ENCODE peak calls at places on chromosomes 3 and 15, in six cellular contexts. R is tibial artery, G is fibroblast of lung, N is IMR-90, L is H9, Z is tibial nerve. B is an unnamed sample.

GRCh38 chr3:48899298-48899697 is 616 bp upstream of the SLC25A20 start:
- DNase-seq in R (no peak), G (no peak), N (no peak), L (no peak), Z (no peak), B (no peak)

GRCh38 chr3:101085752-101086151 is 92.5 kb upstream of the ABI3BP start:
- DNase-seq in R (no peak), G (no peak), N (no peak), L (no peak), Z (no peak), B (no peak)

GRCh38 chr3:43001094-43001553 is 22.0 kb downstream of the GASK1A start:
- DNase-seq in R (peak; percentile 98), G (peak; percentile 88), N (peak; percentile 85), L (no peak), Z (peak; percentile 88), B (no peak)

GRCh38 chr15:82849556-82850241 is 40.3 kb downstream of the WHAMM start:
- DNase-seq in R (no peak), G (peak; percentile 81), N (peak; percentile 74), L (peak; percentile 95), Z (no peak), B (peak; percentile 96)

GRCh38 chr3:184808021-184808420 is 3.9 kb upstream of the VPS8 start:
- DNase-seq in R (no peak), G (no peak), N (no peak), L (peak; percentile 81), Z (no peak), B (peak; percentile 91)

GRCh38 chr15:90618330-90619136 is 88.8 kb downstream of the CRTC3 start:
- DNase-seq in R (no peak), G (no peak), N (peak; percentile 17), L (no peak), Z (no peak), B (no peak)

GRCh38 chr3:50227390-50228183 is 8.4 kb upstream of the GNAI2 start:
- DNase-seq in R (peak; percentile 95), G (peak; percentile 84), N (peak; percentile 80), L (peak; percentile 93), Z (peak; percentile 78), B (peak; percentile 97)

GRCh38 chr3:49805884-49806701 is 3.0 kb downstream of the INKA1 start:
- DNase-seq in R (no peak), G (no peak), N (no peak), L (peak; percentile 68), Z (no peak), B (peak; percentile 66)

GRCh38 chr3:101170047-101170771 is 150.2 kb downstream of the IMPG2 start:
- DNase-seq in R (no peak), G (no peak), N (peak; percentile 41), L (no peak), Z (no peak), B (no peak)

GRCh38 chr3:40179016-40179415 is 130.5 kb upstream of the EIF1B start:
- DNase-seq in R (no peak), G (peak; percentile 42), N (peak; percentile 62), L (peak; percentile 81), Z (peak; percentile 60), B (peak; percentile 94)
- TF ChIP-seq CTCF in R (peak; percentile 69), G (peak; percentile 69), N (peak; percentile 76), L (peak; percentile 84), Z (peak; percentile 64), B (peak; percentile 88)

GRCh38 chr3:30646181-30646876 is 39.9 kb downstream of the TGFBR2 start:
- DNase-seq in R (no peak), G (no peak), N (no peak), L (no peak), Z (no peak), B (no peak)
- H3K27ac ChIP-seq in R (no peak overlapping the region), G (no peak overlapping the region), N (peak overlapping the region; percentile 59), L (no peak overlapping the region), Z (peak overlapping the region; percentile 9), B (no peak overlapping the region)

DNA sequence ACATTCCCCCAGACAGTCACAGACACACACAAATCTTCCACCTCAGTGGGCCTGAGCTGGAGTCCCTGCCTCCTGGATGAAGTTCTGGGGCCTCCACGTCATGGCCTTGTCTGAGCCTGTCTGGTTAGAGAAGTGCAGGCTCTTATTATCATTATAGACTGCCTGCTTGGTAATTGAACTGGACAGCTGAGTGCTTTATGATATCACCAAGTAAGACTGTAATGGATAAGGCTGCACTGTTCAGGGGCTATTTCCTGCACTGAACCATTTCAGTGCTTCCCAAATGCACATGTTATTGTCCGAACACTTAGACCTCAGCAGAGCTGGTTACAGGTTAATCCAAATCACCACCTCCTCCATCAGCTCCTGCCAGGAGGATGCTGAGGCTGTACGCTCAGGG is 8.7 kb upstream of the ST6GAL1 start:
- DNase-seq in R (no peak), G (no peak), N (no peak), L (no peak), Z (no peak), B (no peak)
- H3K4me1 ChIP-seq in R (no peaks in the 10 kb centered on the region), G (no peaks in the 10 kb centered on the region), N (no peaks in the 10 kb centered on the region), L (no peaks in the 10 kb centered on the region), Z (no peaks in the 10 kb centered on the region), B (peaks cover 4% of the 10 kb centered on the region)

GRCh38 chr15:98292442-98293240 is 332.1 kb downstream of the ARRDC4 start:
- DNase-seq in R (no peak), G (no peak), N (no peak), L (peak; percentile 90), Z (peak; percentile 19), B (peak; percentile 97)
- TF ChIP-seq CTCF in R (peak; percentile 43), G (peak; percentile 58), N (peak; percentile 41), L (peak; percentile 96), Z (peak; percentile 27), B (peak; percentile 97)